ENCODE peak calls at places on chromosome 15, in five cellular contexts. B, O, E, Z and X are unnamed samples.

GRCh38 chr15:94747510-94747909 is 516.1 kb downstream of the MCTP2 start:
- DNase-seq in Z (no peak), O (no peak), B (no peak), E (no peak), X (no peak)

GRCh38 chr15:55267401-55268053 is 22.1 kb downstream of the RAB27A start:
- DNase-seq in B (peak), O (peak), E (no peak), Z (no peak), X (no peak)

GRCh38 chr15:86743283-86743903 is 663.7 kb downstream of the AGBL1 start:
- DNase-seq in Z (peak), O (peak), E (no peak), B (no peak), X (peak)

GRCh38 chr15:98442379-98442833 is 205.9 kb upstream of the IGF1R start:
- DNase-seq in B (peak), O (peak), Z (peak), E (peak), X (peak)

GRCh38 chr15:37100109-37100873 is at the start of gene MEIS2:
- DNase-seq in O (peak), Z (peak), B (peak), E (peak), X (no peak)

GRCh38 chr15:98668566-98669308 is 20.4 kb downstream of the IGF1R start:
- DNase-seq in Z (no peak), E (peak), O (no peak), B (no peak), X (no peak)

GRCh38 chr15:57861039-57861638 is 154.6 kb downstream of the POLR2M start:
- DNase-seq in B (peak), Z (no peak), O (peak), E (peak), X (peak)

GRCh38 chr15:58559904-58560588 is 128.3 kb downstream of the LIPC start:
- DNase-seq in B (no peak), E (no peak), O (no peak), Z (no peak), X (no peak)

GRCh38 chr15:71181454-71181853 is 66.2 kb downstream of the THSD4 start:
- DNase-seq in Z (no peak), O (no peak), B (no peak), E (no peak), X (no peak)

GRCh38 chr15:48679952-48680351 is 34.4 kb upstream of the FBN1 start:
- DNase-seq in Z (no peak), E (no peak), B (no peak), O (no peak), X (no peak)

GRCh38 chr15:89448825-89449224 is 47.6 kb downstream of the RHCG start:
- DNase-seq in Z (peak), O (peak), E (no peak), B (no peak), X (no peak)

GRCh38 chr15:34154725-34155204 is 52.9 kb downstream of the PGBD4 start:
- DNase-seq in O (no peak), Z (no peak), B (no peak), E (peak), X (no peak)

GRCh38 chr15:66995257-66995656 is 70.1 kb upstream of the SMAD3 start:
- DNase-seq in O (no peak), B (no peak), Z (peak), E (no peak), X (no peak)
- TF ChIP-seq YY1 in O (no peak), B (no peak), Z (no peak), E (no peak), X (no peak)

DNA sequence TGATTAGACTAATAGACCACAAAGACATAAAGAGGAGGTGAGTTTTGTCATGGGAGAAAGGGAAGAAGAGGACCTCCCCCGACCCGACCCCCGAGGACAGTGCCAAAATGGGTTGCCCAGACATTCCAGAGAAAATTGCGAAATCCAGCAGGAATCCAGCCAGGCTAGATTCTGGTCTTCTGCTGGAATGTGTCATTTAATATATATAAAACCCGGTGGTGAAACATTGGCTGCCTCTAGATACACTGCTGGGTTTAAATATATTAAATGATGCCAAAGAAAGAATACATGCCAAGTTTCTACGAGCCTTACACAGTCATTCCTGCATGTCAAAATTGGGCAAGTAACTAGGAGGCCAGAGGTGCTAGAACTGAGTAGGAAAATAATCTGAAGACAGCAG is 45.3 kb upstream of the SPESP1 start:
- DNase-seq in B (no peak), E (no peak), Z (no peak), O (no peak), X (no peak)
- TF ChIP-seq YY1 in B (no peak), E (no peak), Z (no peak), O (no peak), X (no peak)

GRCh38 chr15:83708328-83708727 is 54.4 kb downstream of the ADAMTSL3 start:
- DNase-seq in Z (no peak), O (no peak), E (no peak), B (no peak), X (no peak)

GRCh38 chr15:83709813-83710212 is 55.9 kb downstream of the ADAMTSL3 start:
- DNase-seq in Z (no peak), O (no peak), E (no peak), B (no peak), X (no peak)

GRCh38 chr15:83713242-83713641 is 59.3 kb downstream of the ADAMTSL3 start:
- DNase-seq in O (no peak), Z (no peak), B (no peak), E (no peak), X (no peak)

GRCh38 chr15:83710452-83710851 is 56.5 kb downstream of the ADAMTSL3 start:
- DNase-seq in O (no peak), E (no peak), B (no peak), Z (no peak), X (no peak)

GRCh38 chr15:83709246-83709645 is 55.3 kb downstream of the ADAMTSL3 start:
- DNase-seq in Z (no peak), O (no peak), E (no peak), B (no peak), X (no peak)
- TF ChIP-seq YY1 in Z (no peak), O (no peak), E (no peak), B (no peak), X (no peak)

GRCh38 chr15:65197337-65197645 is 12.1 kb upstream of the CLPX start:
- DNase-seq in B (no peak), E (no peak), O (no peak), Z (no peak), X (no peak)

GRCh38 chr15:65198571-65198970 is 12.7 kb downstream of the CILP start:
- DNase-seq in O (no peak), Z (no peak), B (no peak), E (no peak), X (no peak)

GRCh38 chr15:65194826-65195541 is 9.8 kb upstream of the CLPX start:
- DNase-seq in Z (no peak), B (no peak), O (no peak), E (no peak), X (no peak)

GRCh38 chr15:65196637-65197336 is 11.6 kb upstream of the CLPX start:
- DNase-seq in E (no peak), Z (peak), O (no peak), B (no peak), X (no peak)

DNA sequence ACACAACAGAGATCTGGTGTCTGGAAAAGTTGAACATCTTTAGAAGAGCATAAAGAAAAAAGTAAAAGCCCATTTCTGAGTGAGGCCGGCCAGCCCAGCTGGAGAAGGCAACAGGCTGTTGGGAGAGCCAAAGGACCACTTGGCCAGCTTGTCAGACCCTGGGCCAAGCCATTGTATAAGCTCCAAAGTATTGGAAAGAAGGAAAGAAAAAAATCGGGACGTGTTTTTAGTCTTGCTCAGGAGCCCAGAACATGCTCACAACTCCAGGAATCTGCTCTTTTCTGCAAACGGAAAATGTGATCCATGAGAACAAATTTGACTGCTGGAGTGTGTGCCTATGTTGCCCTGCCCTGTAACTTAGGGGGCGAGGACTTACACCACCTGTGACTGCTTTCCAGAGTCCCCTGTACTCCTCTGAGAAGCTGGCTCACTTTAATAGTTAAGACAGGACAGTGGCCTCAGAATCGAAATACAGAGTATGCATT is 10.4 kb upstream of the CLPX start:
- DNase-seq in E (no peak), O (no peak), Z (no peak), B (no peak), X (no peak)
- TF ChIP-seq YY1 in E (no peak), O (no peak), Z (no peak), B (no peak), X (no peak)

GRCh38 chr15:82585072-82585471 is 44.8 kb upstream of the RPS17 start:
- DNase-seq in Z (no peak), O (no peak), B (no peak), E (no peak), X (no peak)

DNA sequence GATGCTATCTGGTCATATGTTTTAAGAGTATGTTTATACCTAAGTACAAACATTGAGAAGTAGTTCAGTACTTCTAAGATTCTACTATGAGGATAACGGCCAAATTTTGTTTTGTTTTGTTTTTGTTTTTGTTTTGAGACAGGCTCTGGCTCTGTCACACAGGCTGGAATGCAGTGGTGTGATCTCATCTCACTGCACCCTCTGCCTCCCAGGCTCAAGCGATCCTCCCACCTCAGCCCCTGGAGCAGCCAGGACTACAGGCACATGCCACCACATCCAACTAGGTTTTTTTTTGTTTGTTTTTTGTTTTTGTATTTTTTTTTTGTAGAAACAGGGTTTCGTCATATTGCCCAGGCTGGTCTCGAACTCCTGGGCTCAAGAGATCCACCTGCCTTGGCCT is 47.5 kb upstream of the RPS17 start:
- DNase-seq in E (no peak), O (no peak), Z (no peak), B (no peak), X (no peak)
- TF ChIP-seq YY1 in E (no peak), O (no peak), Z (no peak), B (no peak), X (no peak)

DNA sequence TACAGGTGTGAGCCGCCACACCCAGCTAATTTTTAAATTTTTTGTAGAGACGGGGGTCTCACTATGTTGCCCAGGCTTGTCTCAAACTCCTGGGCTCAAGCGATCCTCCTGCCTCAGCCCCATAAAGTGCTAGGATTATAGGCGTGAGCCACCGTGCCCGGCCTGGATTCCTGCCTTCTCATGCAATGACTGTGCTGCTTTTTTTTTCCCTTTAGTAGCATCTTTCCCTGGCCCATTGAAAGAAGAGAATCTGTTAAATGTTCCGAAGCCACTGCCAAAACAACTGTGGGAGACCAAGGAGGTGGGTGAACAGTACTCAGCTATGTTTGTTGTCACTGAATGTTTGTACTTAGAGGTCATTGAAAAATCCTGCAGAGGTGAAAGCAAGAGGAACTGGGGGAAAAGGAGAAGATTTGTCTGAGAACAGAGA is 88.0 kb downstream of the CRTC3 start:
- DNase-seq in O (no peak), Z (no peak), B (no peak), E (no peak), X (no peak)
- TF ChIP-seq YY1 in O (no peak), Z (no peak), B (no peak), E (no peak), X (no peak)

GRCh38 chr15:74202461-74203401 is at the start of gene STRA6:
- DNase-seq in Z (peak), O (peak), B (peak), E (no peak), X (peak)
- TF ChIP-seq YY1 in Z (peak), O (no peak), B (no peak), E (no peak), X (no peak)

GRCh38 chr15:90557651-90558084 is 27.9 kb downstream of the CRTC3 start:
- DNase-seq in O (peak), B (peak), E (no peak), Z (no peak), X (no peak)
- TF ChIP-seq YY1 in O (no peak), B (no peak), E (no peak), Z (no peak), X (no peak)

DNA sequence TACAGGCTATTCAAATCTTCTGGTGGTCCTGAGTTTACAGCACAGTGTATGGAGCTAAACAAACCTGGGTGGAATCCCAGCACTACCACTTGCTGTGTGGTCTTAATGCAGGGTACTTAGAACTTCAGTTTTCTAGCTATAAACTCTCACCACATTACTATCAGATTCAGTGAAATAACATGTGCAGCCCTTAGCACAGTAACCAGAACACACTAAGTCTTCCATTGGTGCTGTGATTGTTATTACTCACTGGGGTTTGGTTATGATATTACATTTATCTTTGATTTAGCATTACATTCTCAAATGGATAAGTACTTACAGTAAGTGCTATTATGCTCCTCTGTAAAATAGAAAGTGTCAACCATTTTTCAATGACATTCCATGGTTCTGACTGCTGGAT is 81.9 kb downstream of the PDE8A start:
- DNase-seq in B (no peak), O (no peak), E (no peak), Z (no peak), X (no peak)
- TF ChIP-seq YY1 in B (no peak), O (no peak), E (no peak), Z (no peak), X (no peak)

DNA sequence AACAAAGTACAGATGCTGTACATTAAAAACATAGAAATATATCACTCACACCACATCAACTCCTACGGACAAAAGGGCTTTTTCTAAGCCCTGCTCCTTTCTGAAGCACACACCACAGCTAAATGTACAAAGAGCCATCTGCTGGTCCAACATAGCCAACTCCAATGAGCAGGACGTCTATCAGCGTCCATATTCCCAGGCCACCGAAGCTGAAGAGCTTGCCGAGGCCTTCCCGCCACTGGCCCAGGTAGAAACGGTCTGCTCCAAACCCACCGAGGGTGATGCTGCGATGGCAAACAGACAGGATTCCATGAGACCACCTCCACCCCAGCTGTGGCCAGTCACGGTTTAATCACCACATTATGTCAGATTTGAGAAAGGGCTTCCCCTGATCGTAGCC is 9.8 kb downstream of the TM2D3 start:
- DNase-seq in Z (no peak), E (no peak), O (peak), B (no peak), X (no peak)
- TF ChIP-seq YY1 in Z (no peak), E (no peak), O (no peak), B (no peak), X (no peak)